ENCODE peak calls at places on chromosome 17, in five cellular contexts. O is endothelial cell, V is GM13977, T is foreskin keratinocyte, A is A549. K is an unnamed sample.

GRCh38 chr17:66542183-66542966 is 240.0 kb downstream of the PRKCA start:
- DNase-seq in V (no peak), A (no peak), O (no peak), T (peak), K (peak)

GRCh38 chr17:8835106-8835505 is 32.4 kb downstream of the PIK3R6 start:
- DNase-seq in A (no peak), O (no peak), T (no peak), V (no peak), K (no peak)

GRCh38 chr17:78879679-78880186 is 23.3 kb downstream of the CEP295NL start:
- DNase-seq in T (no peak), O (no peak), A (no peak), V (no peak), K (no peak)

GRCh38 chr17:50272711-50273653 is 1.3 kb upstream of the TMEM92 start:
- DNase-seq in T (no peak), V (peak), O (peak), A (peak), K (peak)

GRCh38 chr17:50924800-50925199 is 58.6 kb upstream of the TOB1 start:
- DNase-seq in T (no peak), O (no peak), V (no peak), A (no peak), K (no peak)

GRCh38 chr17:44768505-44769142 is 9.8 kb downstream of the ADAM11 start:
- DNase-seq in V (no peak), T (no peak), O (no peak), A (no peak), K (no peak)

GRCh38 chr17:21042434-21043295 is at the start of gene USP22:
- DNase-seq in O (peak), A (no peak), V (peak), T (no peak), K (no peak)

GRCh38 chr17:56424543-56425044 is 168.9 kb upstream of the NOG start:
- DNase-seq in O (no peak), V (peak), A (no peak), T (no peak), K (peak)

GRCh38 chr17:79114455-79115301 is 40.1 kb downstream of the ENGASE start:
- DNase-seq in V (no peak), A (no peak), T (no peak), O (no peak), K (no peak)

GRCh38 chr17:1362964-1363363 is 37.1 kb downstream of the YWHAE start:
- DNase-seq in O (no peak), A (no peak), V (no peak), T (no peak), K (peak)

GRCh38 chr17:7842380-7842949 is 8.4 kb downstream of the KDM6B start:
- DNase-seq in V (peak), O (no peak), T (peak), A (peak), K (peak)

GRCh38 chr17:76683921-76684745 is 26.6 kb downstream of the MXRA7 start:
- DNase-seq in A (no peak), O (no peak), V (no peak), T (no peak), K (no peak)

GRCh38 chr17:48016112-48016511 is 21.5 kb downstream of the COPZ2 start:
- DNase-seq in V (no peak), O (no peak), T (no peak), A (peak), K (no peak)

GRCh38 chr17:21297597-21297996 is 13.1 kb downstream of the MAP2K3 start:
- DNase-seq in T (no peak), O (no peak), V (no peak), A (no peak), K (no peak)

GRCh38 chr17:40542562-40543411 is 22.5 kb downstream of the CCR7 start:
- DNase-seq in A (peak), T (peak), O (no peak), V (peak), K (peak)

GRCh38 chr17:48002920-48003685 is 32.2 kb downstream of the CDK5RAP3 start:
- DNase-seq in V (no peak), O (peak), T (no peak), A (no peak), K (no peak)

GRCh38 chr17:53390575-53390974 is 432.2 kb upstream of the KIF2B start:
- DNase-seq in T (no peak), O (no peak), A (no peak), V (no peak), K (no peak)

GRCh38 chr17:45226620-45227019 is 4.9 kb downstream of the FMNL1 start:
- DNase-seq in V (no peak), T (no peak), A (no peak), O (no peak), K (no peak)

GRCh38 chr17:73820686-73821448 is 176.6 kb upstream of the SDK2 start:
- DNase-seq in O (no peak), T (no peak), V (no peak), A (no peak), K (peak)

GRCh38 chr17:77555741-77556291 is 402.7 kb upstream of the TNRC6C start:
- DNase-seq in T (no peak), A (peak), V (no peak), O (no peak), K (no peak)

GRCh38 chr17:32265192-32265895 is at the start of gene RHBDL3:
- DNase-seq in A (no peak), O (no peak), T (no peak), V (peak), K (no peak)

GRCh38 chr17:48472485-48473281 is 42.7 kb upstream of the SKAP1 start:
- DNase-seq in O (no peak), T (peak), V (no peak), A (peak), K (peak)

GRCh38 chr17:10088444-10088843 is 110.0 kb downstream of the GAS7 start:
- DNase-seq in T (no peak), A (no peak), V (no peak), O (no peak), K (no peak)

GRCh38 chr17:37648555-37648954 is 5.3 kb upstream of the DDX52 start:
- DNase-seq in T (no peak), A (no peak), V (no peak), O (no peak), K (no peak)

GRCh38 chr17:37651846-37652245 is 8.6 kb upstream of the DDX52 start:
- DNase-seq in O (no peak), V (no peak), A (no peak), T (no peak), K (no peak)

DNA sequence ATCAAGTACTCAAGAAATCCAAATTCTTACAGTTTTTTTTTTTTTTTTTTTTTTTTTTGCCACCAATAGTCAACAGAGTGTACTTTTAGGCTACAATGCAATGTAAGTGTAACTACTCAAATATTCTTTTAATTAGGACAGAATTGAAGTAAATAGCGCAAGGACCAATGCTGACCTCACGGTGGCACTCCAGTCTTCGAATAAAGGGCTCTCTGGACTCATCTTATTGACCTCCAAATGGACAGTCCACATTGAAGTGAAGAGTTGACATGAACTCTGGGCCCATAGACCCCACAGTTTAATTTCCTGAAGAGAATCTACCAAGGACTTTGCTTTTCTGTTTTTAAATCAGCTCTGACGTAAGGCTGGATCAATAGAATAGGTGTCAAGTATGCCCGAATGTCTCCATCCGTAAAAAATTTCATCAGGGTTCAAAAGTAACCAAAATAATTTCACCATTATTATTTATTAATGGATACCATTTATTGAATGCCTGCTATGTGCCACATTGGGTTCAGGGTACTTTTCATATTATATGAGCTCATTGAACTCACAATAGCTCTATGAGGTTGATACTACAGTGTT is 7.3 kb upstream of the DDX52 start:
- DNase-seq in V (peak), A (peak), O (peak), T (no peak), K (peak)
- TF ChIP-seq CTCF in V (peak), A (peak), O (peak), T (peak), K (peak)

DNA sequence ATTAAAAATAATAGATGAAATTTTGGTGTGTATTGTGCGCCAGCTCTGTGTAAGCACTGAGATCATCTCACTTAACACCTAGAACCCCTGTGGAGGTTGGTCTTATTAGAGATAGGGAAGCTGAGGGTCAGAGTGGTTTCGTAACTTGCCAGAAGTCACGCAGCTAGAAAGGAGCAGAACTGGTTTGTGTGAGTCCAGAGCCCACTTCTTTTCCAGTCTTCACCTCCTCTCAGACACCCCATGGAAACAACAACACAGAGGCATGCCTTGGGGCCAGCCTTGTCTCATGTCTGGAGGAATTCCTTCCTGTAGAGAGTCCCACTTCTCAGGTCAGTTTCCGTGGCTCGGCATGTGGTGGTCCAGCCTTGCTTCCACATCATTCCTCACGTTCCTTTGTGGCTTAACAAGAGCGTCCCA is 16.5 kb downstream of the YPEL2 start:
- DNase-seq in T (no peak), A (no peak), O (no peak), V (no peak), K (no peak)
- TF ChIP-seq CTCF in T (no peak), A (no peak), O (no peak), V (no peak), K (no peak)

GRCh38 chr17:38868968-38869646 is 751 bp upstream of the LASP1 start:
- DNase-seq in T (peak), A (peak), O (peak), V (peak), K (peak)
- TF ChIP-seq CTCF in T (peak), A (peak), O (no peak), V (peak), K (peak)

GRCh38 chr17:19867094-19867653 is 562 bp downstream of the ULK2 start:
- DNase-seq in T (peak), O (peak), A (peak), V (peak), K (peak)
- TF ChIP-seq CTCF in T (peak), O (no peak), A (peak), V (no peak), K (peak)

K was measured in GM12865.